ENCODE peak calls at places on chromosome 1, in four cellular contexts. One of them, this sample, is unnamed.

GRCh38 chr1:199404976-199405375 is 622.5 kb upstream of the NR5A2 start:
- DNase-seq in left ventricle myocardium superior: no peak
- DNase-seq in thyroid gland: no peak
- DNase-seq in SK-N-DZ: no peak
- DNase-seq in this sample: no peak

GRCh38 chr1:163535807-163536206 is 214.1 kb downstream of the NUF2 start:
- DNase-seq in thyroid gland: no peak
- DNase-seq in SK-N-DZ: no peak
- DNase-seq in left ventricle myocardium superior: no peak
- DNase-seq in this sample: peak

GRCh38 chr1:5978452-5978851 is 13.8 kb downstream of the NPHP4 start:
- DNase-seq in SK-N-DZ: no peak
- DNase-seq in left ventricle myocardium superior: no peak
- DNase-seq in thyroid gland: no peak
- DNase-seq in this sample: no peak

GRCh38 chr1:205449750-205450443 is 5.9 kb downstream of the BLACAT1 start:
- DNase-seq in thyroid gland: peak
- DNase-seq in SK-N-DZ: no peak
- DNase-seq in left ventricle myocardium superior: no peak
- DNase-seq in this sample: peak

GRCh38 chr1:156499194-156499702 is 1.3 kb downstream of the MEF2D start:
- DNase-seq in SK-N-DZ: no peak
- DNase-seq in left ventricle myocardium superior: peak
- DNase-seq in thyroid gland: peak
- DNase-seq in this sample: no peak

GRCh38 chr1:109269981-109270622 is 12.8 kb downstream of the PSRC1 start:
- DNase-seq in thyroid gland: no peak
- DNase-seq in left ventricle myocardium superior: no peak
- DNase-seq in SK-N-DZ: no peak
- DNase-seq in this sample: no peak

GRCh38 chr1:239056940-239057339 is 329.4 kb upstream of the CHRM3 start:
- DNase-seq in thyroid gland: no peak
- DNase-seq in SK-N-DZ: no peak
- DNase-seq in left ventricle myocardium superior: no peak
- DNase-seq in this sample: no peak

GRCh38 chr1:206581571-206581981 is 30.7 kb downstream of the EIF2D start:
- DNase-seq in thyroid gland: peak
- DNase-seq in SK-N-DZ: no peak
- DNase-seq in left ventricle myocardium superior: no peak
- DNase-seq in this sample: no peak

GRCh38 chr1:156104065-156104810 is 10.3 kb upstream of the LMNA start:
- DNase-seq in thyroid gland: peak
- DNase-seq in left ventricle myocardium superior: peak
- DNase-seq in SK-N-DZ: no peak
- DNase-seq in this sample: peak

GRCh38 chr1:26335774-26336476 is 18.0 kb downstream of the CRYBG2 start:
- DNase-seq in left ventricle myocardium superior: no peak
- DNase-seq in SK-N-DZ: no peak
- DNase-seq in thyroid gland: no peak
- DNase-seq in this sample: no peak

GRCh38 chr1:153390938-153391710 is at the start of gene S100A8:
- DNase-seq in SK-N-DZ: no peak
- DNase-seq in left ventricle myocardium superior: peak
- DNase-seq in thyroid gland: peak
- DNase-seq in this sample: no peak

GRCh38 chr1:230127105-230128054 is 60.3 kb downstream of the GALNT2 start:
- DNase-seq in thyroid gland: no peak
- DNase-seq in SK-N-DZ: no peak
- DNase-seq in left ventricle myocardium superior: no peak
- DNase-seq in this sample: no peak

GRCh38 chr1:43274125-43274803 is 4.5 kb downstream of the TMEM125 start:
- DNase-seq in thyroid gland: peak
- DNase-seq in left ventricle myocardium superior: no peak
- DNase-seq in SK-N-DZ: no peak
- DNase-seq in this sample: peak

GRCh38 chr1:226981838-226982237 is 41.7 kb downstream of the COQ8A start:
- DNase-seq in thyroid gland: no peak
- DNase-seq in left ventricle myocardium superior: no peak
- DNase-seq in SK-N-DZ: no peak
- DNase-seq in this sample: no peak

GRCh38 chr1:185681034-185681633 is 53.1 kb upstream of the HMCN1 start:
- DNase-seq in left ventricle myocardium superior: no peak
- DNase-seq in SK-N-DZ: peak
- DNase-seq in thyroid gland: no peak
- DNase-seq in this sample: peak

GRCh38 chr1:234661249-234661928 is 51.4 kb upstream of the IRF2BP2 start:
- DNase-seq in SK-N-DZ: no peak
- DNase-seq in left ventricle myocardium superior: no peak
- DNase-seq in thyroid gland: no peak
- DNase-seq in this sample: no peak

GRCh38 chr1:181219938-181220337 is 131.4 kb downstream of the IER5 start:
- DNase-seq in SK-N-DZ: no peak
- DNase-seq in thyroid gland: no peak
- DNase-seq in left ventricle myocardium superior: no peak
- DNase-seq in this sample: no peak

GRCh38 chr1:201050515-201051277 is 27.2 kb upstream of the KIF21B start:
- DNase-seq in thyroid gland: no peak
- DNase-seq in SK-N-DZ: no peak
- DNase-seq in left ventricle myocardium superior: no peak
- DNase-seq in this sample: no peak

GRCh38 chr1:232239557-232240468 is 390.1 kb downstream of the SIPA1L2 start:
- DNase-seq in SK-N-DZ: no peak
- DNase-seq in thyroid gland: no peak
- DNase-seq in left ventricle myocardium superior: no peak
- DNase-seq in this sample: no peak

GRCh38 chr1:1758059-1758621 is 20.1 kb downstream of the NADK start:
- DNase-seq in thyroid gland: peak
- DNase-seq in left ventricle myocardium superior: no peak
- DNase-seq in SK-N-DZ: no peak
- DNase-seq in this sample: peak

GRCh38 chr1:193674292-193674944 is 488.0 kb upstream of the B3GALT2 start:
- DNase-seq in left ventricle myocardium superior: no peak
- DNase-seq in SK-N-DZ: no peak
- DNase-seq in thyroid gland: no peak
- DNase-seq in this sample: no peak